ENCODE peak calls at places on chromosomes 3 and 15, in eight cellular contexts. N is Panc1, K is psoas muscle, E is breast epithelium, Y is cardiac muscle cell, S is BJ, H is HL-60, P is neural progenitor cell. Z is an unnamed sample.

GRCh38 chr3:186983372-186984058 is 53.2 kb downstream of the ST6GAL1 start:
- DNase-seq in K (no peak), H (no peak), Y (no peak), S (no peak), N (no peak), E (no peak), P (no peak), Z (no peak)

GRCh38 chr15:50883903-50884302 is 24.6 kb upstream of the AP4E1 start:
- DNase-seq in P (no peak), K (no peak), E (no peak), H (peak; percentile 89), Y (peak; percentile 65), N (no peak), S (no peak), Z (peak; percentile 60)

GRCh38 chr15:72472907-72473669 is 1.0 kb upstream of the ARIH1 start:
- DNase-seq in S (no peak), N (no peak), P (no peak), Y (peak; percentile 35), K (no peak), E (no peak), H (no peak), Z (no peak)

GRCh38 chr3:148332509-148332908 is 365.2 kb upstream of the AGTR1 start:
- DNase-seq in P (no peak), N (no peak), Y (no peak), K (no peak), H (no peak), E (no peak), S (no peak), Z (no peak)

GRCh38 chr15:23035964-23036566 is 3.3 kb downstream of the TUBGCP5 start:
- DNase-seq in H (peak; percentile 50), E (no peak), Y (peak; percentile 61), P (peak; percentile 67), K (no peak), S (no peak), N (peak; percentile 43), Z (peak; percentile 65)

GRCh38 chr15:47439146-47439869 is 278.0 kb upstream of the SEMA6D start:
- DNase-seq in N (no peak), P (no peak), H (no peak), Y (no peak), K (no peak), E (no peak), S (no peak), Z (no peak)

GRCh38 chr3:183844606-183845005 is 19.2 kb upstream of the MAP6D1 start:
- DNase-seq in E (no peak), P (no peak), K (no peak), S (peak; percentile 44), H (no peak), Y (peak; percentile 64), N (no peak), Z (peak; percentile 84)

GRCh38 chr15:47817825-47818681 is 100.7 kb downstream of the SEMA6D start:
- DNase-seq in H (no peak), S (no peak), E (no peak), Y (no peak), K (no peak), N (no peak), P (peak; percentile 13), Z (no peak)

GRCh38 chr3:120033594-120033993 is 60.7 kb downstream of the GSK3B start:
- DNase-seq in P (no peak), Y (no peak), E (no peak), H (peak; percentile 87), N (no peak), K (no peak), S (no peak), Z (no peak)

GRCh38 chr3:177491301-177492031 is 294.2 kb upstream of the TBL1XR1 start:
- DNase-seq in E (no peak), N (no peak), P (no peak), K (no peak), S (no peak), H (no peak), Y (peak; percentile 74), Z (peak; percentile 68)

GRCh38 chr3:29693863-29694262 is 413.0 kb downstream of the RBMS3 start:
- DNase-seq in E (no peak), S (peak; percentile 50), P (peak; percentile 73), K (no peak), H (no peak), N (no peak), Y (peak; percentile 97), Z (peak; percentile 84)

GRCh38 chr3:14783480-14784086 is 35.2 kb upstream of the FGD5 start:
- DNase-seq in K (no peak), E (no peak), H (no peak), P (no peak), S (no peak), N (no peak), Y (no peak), Z (no peak)

GRCh38 chr3:14786369-14786768 is 32.4 kb upstream of the FGD5 start:
- DNase-seq in H (no peak), E (no peak), P (no peak), S (no peak), N (no peak), Y (no peak), K (no peak), Z (no peak)

GRCh38 chr3:14784087-14784596 is 34.6 kb upstream of the FGD5 start:
- DNase-seq in N (no peak), H (no peak), E (no peak), K (peak; percentile 26), S (no peak), P (peak; percentile 51), Y (peak; percentile 49), Z (no peak)

GRCh38 chr3:14787630-14788029 is 31.1 kb upstream of the FGD5 start:
- DNase-seq in N (no peak), K (no peak), H (no peak), P (no peak), Y (no peak), E (no peak), S (no peak), Z (no peak)

DNA sequence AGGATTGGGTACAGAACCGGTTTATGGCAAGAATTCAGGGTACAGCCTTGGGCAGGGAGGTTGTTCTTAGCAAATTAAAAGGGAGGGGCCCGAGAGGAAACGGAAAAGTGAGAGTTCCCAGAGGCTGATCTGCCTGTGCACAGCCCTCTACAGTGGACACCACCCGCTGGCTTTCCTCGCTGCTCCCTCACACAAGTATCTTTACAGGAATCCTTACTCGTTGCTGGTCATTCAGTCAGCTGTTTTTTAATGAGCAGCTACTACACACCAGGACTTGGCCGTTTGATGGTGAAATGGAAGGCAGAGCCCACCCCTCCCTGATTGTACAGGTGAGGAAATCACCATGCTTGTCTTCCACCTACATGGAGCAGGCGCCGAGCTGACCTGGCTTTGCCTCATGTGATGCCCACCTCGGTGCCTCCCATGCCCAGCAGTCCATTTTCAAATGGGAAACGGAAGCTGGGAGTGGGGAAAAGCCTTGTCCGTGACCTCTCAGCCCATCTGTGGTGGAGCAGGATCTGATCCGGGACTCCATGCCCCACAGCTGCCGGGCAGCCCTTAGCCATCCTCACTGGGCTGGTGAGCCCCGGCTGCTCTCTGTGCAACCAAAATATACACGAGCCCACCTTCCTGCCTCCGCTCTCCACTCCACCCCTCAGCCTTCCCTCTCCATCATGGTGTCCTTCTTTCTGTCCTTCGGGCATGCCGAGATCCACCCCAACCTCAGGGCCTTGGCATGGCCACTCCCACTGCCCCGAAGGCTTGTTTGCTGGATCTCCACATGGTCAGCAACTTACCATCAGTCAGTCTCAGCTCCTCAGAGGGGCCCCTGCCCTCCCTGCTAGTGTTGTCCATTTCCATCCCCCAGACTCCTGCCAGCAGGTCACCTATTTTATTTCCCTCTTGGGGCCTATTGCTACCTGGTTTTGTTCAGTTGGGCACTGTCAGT is 33.3 kb upstream of the FGD5 start:
- DNase-seq in Y (no peak), N (no peak), S (no peak), H (no peak), E (no peak), K (no peak), P (no peak), Z (no peak)
- TF ChIP-seq CTCF in Y (no peak), N (no peak), S (no peak), H (no peak), E (no peak), K (no peak), P (no peak), Z (no peak)

DNA sequence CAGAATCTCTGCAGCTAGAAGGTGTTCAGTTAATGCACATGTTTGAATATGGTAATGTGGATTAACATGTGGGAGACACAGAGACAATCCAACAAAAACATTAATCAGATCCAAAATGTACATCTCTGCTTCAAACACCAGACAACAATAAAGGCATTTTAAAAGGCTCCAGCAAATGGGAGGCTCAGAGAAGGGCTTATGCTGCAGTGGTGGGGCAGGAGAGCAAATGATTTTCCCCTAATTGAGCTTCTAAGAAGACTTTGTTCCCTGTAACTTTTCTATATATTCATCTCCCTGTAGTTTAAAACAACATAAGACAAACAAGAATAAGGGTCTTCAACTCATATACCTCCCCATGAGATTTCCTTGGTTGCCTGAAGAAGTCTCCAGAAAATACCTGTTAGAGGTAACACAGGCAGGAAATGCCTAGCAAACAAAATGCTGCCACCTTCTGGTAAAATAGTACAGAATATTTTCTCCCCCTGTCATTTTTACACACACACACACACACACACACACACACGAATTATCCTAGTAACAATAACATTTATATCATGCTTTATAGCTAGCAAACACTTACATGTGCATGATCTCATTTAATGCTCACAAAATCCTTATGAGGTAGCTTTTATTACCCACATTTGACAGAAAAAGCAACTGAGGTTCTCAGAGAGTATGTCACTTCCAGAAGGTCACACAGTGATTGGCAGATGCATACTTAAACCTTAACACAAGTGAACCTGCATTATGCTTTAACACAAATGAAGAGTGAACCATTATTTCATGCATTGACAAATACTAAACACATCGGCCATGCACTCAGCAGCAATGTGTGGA is 123.4 kb upstream of the MB21D2 start:
- DNase-seq in Y (peak; percentile 66), P (peak; percentile 68), E (no peak), K (no peak), N (peak; percentile 13), H (peak; percentile 7), S (no peak), Z (peak; percentile 49)
- H3K4me3 ChIP-seq in Y (no peak overlapping the region), P (no peak overlapping the region), E (no peak overlapping the region), K (no peak overlapping the region), N (no peak overlapping the region), H (no peak overlapping the region), S (no peak overlapping the region), Z (no peak overlapping the region)

GRCh38 chr15:66565141-66565595 is 630 bp downstream of the LCTL start:
- DNase-seq in P (peak; percentile 23), K (no peak), Y (no peak), S (no peak), H (no peak), N (no peak), E (no peak), Z (no peak)

GRCh38 chr15:66569461-66570137 is 3.8 kb upstream of the LCTL start:
- DNase-seq in N (no peak), E (no peak), S (no peak), P (no peak), K (no peak), H (no peak), Y (no peak), Z (no peak)

GRCh38 chr15:66567897-66568296 is 2.1 kb upstream of the LCTL start:
- DNase-seq in E (peak; percentile 2), K (no peak), P (no peak), S (no peak), N (no peak), H (no peak), Y (no peak), Z (no peak)

GRCh38 chr15:66565731-66566130 is at the start of gene LCTL:
- DNase-seq in N (no peak), S (no peak), E (no peak), Y (peak; percentile 75), P (peak; percentile 88), H (no peak), K (no peak), Z (no peak)

GRCh38 chr15:66566963-66567531 is 1.2 kb upstream of the LCTL start:
- DNase-seq in P (peak; percentile 93), E (no peak), N (peak; percentile 38), H (peak; percentile 35), K (no peak), S (no peak), Y (peak; percentile 82), Z (peak; percentile 35)
- TF ChIP-seq CTCF in P (peak; percentile 89), E (no peak), N (peak; percentile 89), H (peak; percentile 22), K (peak; percentile 66), S (peak; percentile 75), Y (peak; percentile 64), Z (peak; percentile 70)

GRCh38 chr15:73928971-73929627 is 2.8 kb downstream of the LOXL1 start:
- DNase-seq in Y (no peak), K (peak; percentile 12), N (no peak), E (no peak), H (no peak), P (peak; percentile 55), S (no peak), Z (no peak)
- H3K4me3 ChIP-seq in Y (no peak overlapping the region), K (no peak overlapping the region), N (no peak overlapping the region), E (no peak overlapping the region), H (no peak overlapping the region), P (no peak overlapping the region), S (peak overlapping the region; percentile 59), Z (peak overlapping the region; percentile 82)